ENCODE peak calls at places on chromosomes 3 and 15, in nine cellular contexts. J, Z, V, K, B, W, C, X and T are unnamed samples.

GRCh38 chr3:159447841-159448240 is 540.8 kb upstream of the IL12A start:
- DNase-seq in C (no peak), W (no peak), J (no peak), X (no peak), V (no peak), K (no peak), Z (no peak), B (no peak), T (no peak)

GRCh38 chr3:114687157-114687556 is 393.3 kb downstream of the TIGIT start:
- DNase-seq in J (no peak), W (no peak), K (no peak), Z (no peak), V (no peak), C (no peak), X (no peak), B (no peak), T (no peak)

GRCh38 chr3:13704174-13704573 is 155.2 kb downstream of the FBLN2 start:
- DNase-seq in J (no peak), V (no peak), X (no peak), C (no peak), Z (no peak), B (no peak), W (no peak), K (no peak), T (no peak)

GRCh38 chr3:104214937-104215336 is 1151.8 kb upstream of the ALCAM start:
- DNase-seq in C (no peak), X (no peak), K (no peak), Z (no peak), W (no peak), J (no peak), B (no peak), V (no peak), T (no peak)

GRCh38 chr15:71116942-71117341 is 1.7 kb downstream of the THSD4 start:
- DNase-seq in J (no peak), B (no peak), V (no peak), W (no peak), K (no peak), C (no peak), Z (no peak), X (no peak), T (no peak)

GRCh38 chr15:66850078-66850991 is 148.3 kb downstream of the SMAD6 start:
- DNase-seq in C (no peak), J (no peak), W (no peak), K (no peak), X (no peak), Z (no peak), V (no peak), B (no peak), T (no peak)

GRCh38 chr3:30358871-30359270 is 247.5 kb upstream of the TGFBR2 start:
- DNase-seq in B (no peak), W (no peak), X (no peak), V (no peak), K (no peak), J (no peak), C (no peak), Z (no peak), T (no peak)

GRCh38 chr15:69939513-69940440 is 157.9 kb downstream of the TLE3 start:
- DNase-seq in X (no peak), K (no peak), Z (no peak), V (no peak), W (no peak), J (no peak), C (no peak), B (peak; percentile 42), T (no peak)

GRCh38 chr15:77986891-77987764 is 90.4 kb downstream of the TBC1D2B start:
- DNase-seq in C (no peak), B (no peak), K (no peak), W (no peak), X (no peak), V (no peak), J (no peak), Z (no peak), T (no peak)

GRCh38 chr15:68939501-68939900 is 9.2 kb downstream of the SPESP1 start:
- DNase-seq in J (no peak), B (no peak), C (no peak), V (no peak), W (no peak), K (no peak), Z (no peak), X (no peak), T (no peak)

GRCh38 chr3:89521328-89521727 is 413.9 kb downstream of the EPHA3 start:
- DNase-seq in Z (no peak), W (no peak), B (no peak), C (no peak), X (no peak), K (no peak), J (no peak), V (no peak), T (no peak)

GRCh38 chr15:100461049-100461448 is 67.7 kb downstream of the CERS3 start:
- DNase-seq in B (no peak), J (no peak), X (no peak), K (no peak), V (no peak), W (no peak), Z (no peak), C (no peak), T (no peak)

GRCh38 chr15:28111552-28111951 is 12.4 kb upstream of the OCA2 start:
- DNase-seq in Z (no peak), V (no peak), J (no peak), X (no peak), B (no peak), C (no peak), W (no peak), K (no peak), T (no peak)

GRCh38 chr3:59979542-59979941 is 929.7 kb upstream of the CFAP20DC start:
- DNase-seq in C (no peak), B (no peak), W (no peak), K (no peak), J (no peak), X (no peak), V (no peak), Z (no peak), T (no peak)

GRCh38 chr3:134009345-134010000 is 20.3 kb downstream of the SLCO2A1 start:
- DNase-seq in K (no peak), C (no peak), J (no peak), Z (no peak), B (no peak), W (no peak), V (no peak), X (no peak), T (no peak)

GRCh38 chr3:163779396-163780344 is 1298.6 kb downstream of the SI start:
- DNase-seq in J (no peak), B (no peak), X (peak; percentile 69), Z (no peak), V (no peak), W (no peak), K (no peak), C (no peak), T (no peak)

GRCh38 chr3:194573680-194574437 is 59.4 kb downstream of the TMEM44 start:
- DNase-seq in J (no peak), B (peak; percentile 50), V (peak; percentile 50), W (peak; percentile 53), C (no peak), Z (peak; percentile 80), X (peak; percentile 48), K (peak; percentile 13), T (peak; percentile 86)

GRCh38 chr3:61445924-61446323 is 115.4 kb upstream of the PTPRG start:
- DNase-seq in K (no peak), B (no peak), C (no peak), X (no peak), J (no peak), V (no peak), W (no peak), Z (no peak), T (no peak)

GRCh38 chr3:63779227-63779626 is 39.9 kb upstream of the C3orf49 start:
- DNase-seq in J (no peak), K (no peak), B (no peak), Z (no peak), C (no peak), X (no peak), W (no peak), V (no peak), T (no peak)

GRCh38 chr3:24725514-24726255 is 231.0 kb upstream of the THRB start:
- DNase-seq in B (no peak), Z (no peak), K (no peak), X (no peak), J (no peak), C (no peak), W (no peak), V (no peak), T (no peak)

GRCh38 chr15:69414702-69415161 is 583 bp downstream of the KIF23 start:
- DNase-seq in C (peak; percentile 24), X (peak; percentile 74), Z (peak; percentile 53), K (no peak), W (peak; percentile 79), B (no peak), V (peak; percentile 23), J (no peak), T (peak; percentile 54)

GRCh38 chr15:63492541-63493077 is 11.8 kb upstream of the USP3 start:
- DNase-seq in J (no peak), Z (no peak), W (no peak), V (no peak), X (no peak), K (no peak), B (no peak), C (no peak), T (no peak)

GRCh38 chr3:123791417-123791816 is 92.7 kb downstream of the MYLK start:
- DNase-seq in K (no peak), W (no peak), X (no peak), V (no peak), B (peak; percentile 45), J (no peak), C (no peak), Z (no peak), T (no peak)

GRCh38 chr3:42755681-42756578 is 17.1 kb downstream of the CCDC13 start:
- DNase-seq in B (peak; percentile 73), Z (no peak), K (no peak), J (no peak), X (peak; percentile 91), C (no peak), V (no peak), W (peak; percentile 47), T (no peak)

GRCh38 chr15:66703540-66703941 is 1.5 kb downstream of the SMAD6 start:
- DNase-seq in K (no peak), C (no peak), Z (peak; percentile 73), W (no peak), B (no peak), X (no peak), J (no peak), V (peak; percentile 48), T (peak; percentile 64)

GRCh38 chr3:77191640-77192039 is 151.7 kb downstream of the ROBO2 start:
- DNase-seq in X (no peak), B (no peak), Z (no peak), C (no peak), J (no peak), V (no peak), K (no peak), W (no peak), T (no peak)

GRCh38 chr15:67574981-67575632 is 32.6 kb downstream of the MAP2K5 start:
- DNase-seq in K (no peak), J (no peak), B (no peak), X (no peak), V (no peak), W (peak; percentile 40), Z (no peak), C (no peak), T (no peak)

GRCh38 chr3:13881536-13882410 is 1.9 kb upstream of the WNT7A start:
- DNase-seq in C (no peak), J (no peak), B (no peak), X (no peak), W (no peak), V (no peak), K (no peak), Z (no peak), T (no peak)

GRCh38 chr15:69288531-69289311 is 10.0 kb upstream of the PAQR5 start:
- DNase-seq in B (no peak), V (no peak), W (no peak), C (no peak), J (no peak), K (no peak), X (no peak), Z (no peak), T (no peak)

GRCh38 chr15:81235781-81236507 is 39.3 kb downstream of the IL16 start:
- DNase-seq in W (peak; percentile 67), X (no peak), Z (no peak), C (no peak), V (no peak), K (no peak), B (no peak), J (no peak), T (no peak)

GRCh38 chr15:71228403-71228802 is 113.1 kb downstream of the THSD4 start:
- DNase-seq in W (no peak), Z (no peak), C (no peak), K (no peak), B (no peak), J (no peak), V (no peak), X (no peak), T (no peak)